ENCODE peak calls at places on chromosome 6, in four cellular contexts. Y, H, B and L are unnamed samples. For H3K36me3 and H3K27me3, the result is how much of the 10 kb centered on the place peaks cover.

GRCh38 chr6:4358414-4359107 is 223.2 kb upstream of the ECI2 start:
- DNase-seq in Y (peak), H (peak), B (peak), L (peak)

GRCh38 chr6:160005861-160006540 is 37.1 kb downstream of the IGF2R start:
- DNase-seq in Y (no peak), H (peak), B (peak), L (no peak)

GRCh38 chr6:156857573-156857972 is 80.4 kb downstream of the ARID1B start:
- DNase-seq in Y (no peak), H (no peak), B (no peak), L (no peak)

GRCh38 chr6:71134929-71135642 is 153.5 kb upstream of the OGFRL1 start:
- DNase-seq in Y (no peak), H (no peak), B (no peak), L (no peak)

GRCh38 chr6:38671885-38672467 is 31.0 kb downstream of the GLO1 start:
- DNase-seq in Y (peak), H (no peak), B (no peak), L (peak)

GRCh38 chr6:166221040-166221439 is 53.4 kb upstream of the TBXT start:
- DNase-seq in Y (no peak), H (no peak), B (no peak), L (no peak)

GRCh38 chr6:26400626-26401025 is 1.4 kb upstream of the BTN3A1 start:
- DNase-seq in Y (no peak), H (no peak), B (no peak), L (no peak)

GRCh38 chr6:129370268-129370916 is 339.6 kb downstream of the ARHGAP18 start:
- DNase-seq in Y (no peak), H (peak), B (no peak), L (no peak)

GRCh38 chr6:167122041-167122826 is 662 bp upstream of the CCR6 start:
- DNase-seq in Y (no peak), H (no peak), B (no peak), L (no peak)

GRCh38 chr6:122712093-122712863 is 67.2 kb upstream of the FABP7 start:
- DNase-seq in Y (no peak), H (no peak), B (no peak), L (no peak)

GRCh38 chr6:44119704-44120262 is 7.5 kb downstream of the MRPL14 start:
- DNase-seq in Y (no peak), H (no peak), B (no peak), L (no peak)

GRCh38 chr6:134216304-134217029 is 101.4 kb downstream of the SGK1 start:
- DNase-seq in Y (no peak), H (no peak), B (no peak), L (no peak)

GRCh38 chr6:32436995-32437836 is 2.5 kb upstream of the HLA-DRA start:
- DNase-seq in Y (no peak), H (no peak), B (no peak), L (no peak)

GRCh38 chr6:111985202-111985731 is 68.6 kb upstream of the CCN6 start:
- DNase-seq in Y (peak), H (no peak), B (peak), L (peak)

GRCh38 chr6:129749749-129750120 is 39.8 kb upstream of the ARHGAP18 start:
- DNase-seq in Y (peak), H (no peak), B (no peak), L (no peak)

GRCh38 chr6:143629104-143630080 is 48.4 kb upstream of the PHACTR2 start:
- DNase-seq in Y (peak), H (no peak), B (no peak), L (no peak)

GRCh38 chr6:111646942-111647341 is 41.3 kb upstream of the TRAF3IP2 start:
- DNase-seq in Y (peak), H (peak), B (no peak), L (no peak)

GRCh38 chr6:162773996-162774395 is 46.2 kb downstream of the PACRG start:
- DNase-seq in Y (no peak), H (no peak), B (no peak), L (no peak)

DNA sequence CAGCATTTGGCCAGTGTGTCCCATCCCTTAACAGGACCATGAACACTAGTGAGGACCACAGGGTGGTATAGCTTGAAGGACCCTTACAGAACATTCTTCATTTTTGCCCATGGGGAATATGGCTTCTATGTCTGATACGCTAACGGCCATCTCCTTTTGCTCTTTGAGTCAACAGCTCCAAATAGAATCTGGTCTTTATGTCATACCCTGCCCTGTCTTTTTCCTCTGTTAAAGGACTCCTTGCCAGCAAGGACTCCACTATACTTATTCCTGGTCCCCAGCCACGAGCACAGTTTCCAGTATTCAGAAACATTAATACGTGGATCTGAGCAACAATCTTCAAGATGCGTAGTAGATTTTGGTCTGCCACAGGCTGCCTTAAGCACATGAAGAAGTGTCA is 22.5 kb downstream of the SERPINB1 start:
- DNase-seq in Y (no peak), H (no peak), B (no peak), L (no peak)
- H3K36me3 ChIP-seq in Y (under half), H (under half), B (under half), L (under half)

GRCh38 chr6:99607416-99608036 is 893 bp downstream of the PRDM13 start:
- DNase-seq in Y (no peak), H (no peak), B (no peak), L (no peak)

GRCh38 chr6:99608059-99608885 is 1.6 kb downstream of the PRDM13 start:
- DNase-seq in Y (no peak), H (no peak), B (no peak), L (no peak)

GRCh38 chr6:99606670-99607415 is at the start of gene PRDM13:
- DNase-seq in Y (no peak), H (no peak), B (no peak), L (no peak)

GRCh38 chr6:99609839-99610489 is 3.3 kb downstream of the PRDM13 start:
- DNase-seq in Y (no peak), H (no peak), B (no peak), L (no peak)

DNA sequence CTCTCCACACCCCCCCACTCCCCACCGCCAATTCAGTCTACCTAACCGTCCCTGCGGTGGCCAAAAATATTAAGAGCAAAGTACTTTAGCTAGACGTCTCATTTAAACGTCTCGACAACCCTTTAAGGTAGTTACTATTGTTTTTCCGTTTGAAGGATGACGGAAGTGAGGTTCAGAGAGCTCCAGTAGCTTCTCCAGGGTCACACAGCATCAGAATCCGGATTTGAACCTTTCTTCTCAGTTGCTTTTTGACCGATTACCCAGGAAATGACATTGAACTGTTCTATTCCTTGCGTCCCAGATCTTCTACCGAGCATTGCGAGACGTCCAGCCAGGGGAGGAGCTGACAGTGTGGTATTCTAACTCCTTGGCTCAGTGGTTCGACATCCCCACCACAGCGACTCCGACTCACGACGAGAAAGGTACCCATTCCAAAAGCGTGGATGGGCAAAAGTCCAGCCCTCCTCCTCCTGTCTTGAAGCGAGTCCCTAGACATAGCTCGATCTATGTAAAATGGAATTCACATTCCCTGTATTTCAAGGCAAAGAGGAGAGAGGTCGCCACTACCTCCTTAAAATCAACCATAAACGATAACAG is 2.4 kb downstream of the PRDM13 start:
- DNase-seq in Y (no peak), H (no peak), B (no peak), L (no peak)
- H3K27me3 ChIP-seq in Y (half or more), H (half or more), B (half or more), L (half or more)

GRCh38 chr6:169096326-169096882 is 157.2 kb downstream of the THBS2 start:
- DNase-seq in Y (no peak), H (no peak), B (no peak), L (no peak)
- TF ChIP-seq CTCF in Y (no peak), H (no peak), B (no peak), L (no peak)

DNA sequence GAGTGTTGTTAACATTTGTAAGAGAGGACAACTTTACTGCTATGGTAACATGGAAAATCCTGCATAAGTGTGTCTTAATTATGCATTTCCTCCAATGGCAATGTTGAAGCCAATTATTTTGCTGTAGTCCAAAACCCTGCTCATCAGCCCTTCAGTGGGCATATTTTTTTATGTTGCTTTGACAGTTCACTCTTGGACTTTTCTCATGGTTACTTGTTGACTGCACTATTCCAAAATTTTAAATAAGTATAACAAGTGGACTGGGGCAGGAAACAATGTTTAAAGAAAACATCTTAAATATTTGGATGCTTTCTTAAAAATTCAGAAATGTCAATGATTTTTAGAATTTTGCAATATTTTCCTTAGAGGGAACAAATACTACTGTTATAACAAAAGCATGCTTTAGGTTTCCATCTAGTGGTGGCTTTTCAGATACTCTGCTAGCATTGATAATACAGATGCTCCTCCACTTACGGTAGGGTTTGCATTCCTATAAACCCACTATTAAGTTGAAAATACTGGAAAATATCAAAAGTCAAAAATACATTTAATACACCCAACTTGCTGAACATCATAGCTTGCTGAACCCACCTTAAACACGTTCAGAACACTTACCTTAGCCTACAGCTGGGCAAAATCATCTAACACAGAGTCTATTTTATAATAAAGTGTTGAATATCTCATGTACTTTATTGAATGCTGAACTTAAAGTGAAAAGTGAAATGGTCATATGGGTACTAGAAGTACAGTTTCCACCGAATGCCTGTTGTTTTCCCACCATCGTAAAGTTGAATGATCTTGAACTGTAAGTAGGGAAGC is 86.4 kb downstream of the ADGRG6 start:
- DNase-seq in Y (no peak), H (no peak), B (no peak), L (no peak)
- H3K36me3 ChIP-seq in Y (under half), H (under half), B (under half), L (under half)

GRCh38 chr6:7725412-7725811 is 487 bp upstream of the BMP6 start:
- DNase-seq in Y (no peak), H (no peak), B (no peak), L (no peak)
- H3K27me3 ChIP-seq in Y (under half), H (half or more), B (under half), L (under half)

GRCh38 chr6:24072038-24072746 is 53.8 kb upstream of the NRSN1 start:
- DNase-seq in Y (no peak), H (no peak), B (no peak), L (no peak)

GRCh38 chr6:24064832-24065231 is 61.2 kb upstream of the NRSN1 start:
- DNase-seq in Y (no peak), H (no peak), B (no peak), L (no peak)

GRCh38 chr6:24064106-24064505 is 61.9 kb upstream of the NRSN1 start:
- DNase-seq in Y (no peak), H (no peak), B (no peak), L (no peak)

GRCh38 chr6:24069546-24069945 is 56.5 kb upstream of the NRSN1 start:
- DNase-seq in Y (no peak), H (no peak), B (no peak), L (no peak)
- TF ChIP-seq CTCF in Y (no peak), H (no peak), B (no peak), L (no peak)

GRCh38 chr6:158161566-158162254 is 6.4 kb downstream of the SERAC1 start:
- DNase-seq in Y (no peak), H (no peak), B (no peak), L (no peak)
- H3K36me3 ChIP-seq in Y (under half), H (under half), B (under half), L (under half)

GRCh38 chr6:41373919-41374617 is 38.7 kb downstream of the NCR2 start:
- DNase-seq in Y (no peak), H (no peak), B (no peak), L (no peak)
- H3K27me3 ChIP-seq in Y (under half), H (half or more), B (under half), L (half or more)

DNA sequence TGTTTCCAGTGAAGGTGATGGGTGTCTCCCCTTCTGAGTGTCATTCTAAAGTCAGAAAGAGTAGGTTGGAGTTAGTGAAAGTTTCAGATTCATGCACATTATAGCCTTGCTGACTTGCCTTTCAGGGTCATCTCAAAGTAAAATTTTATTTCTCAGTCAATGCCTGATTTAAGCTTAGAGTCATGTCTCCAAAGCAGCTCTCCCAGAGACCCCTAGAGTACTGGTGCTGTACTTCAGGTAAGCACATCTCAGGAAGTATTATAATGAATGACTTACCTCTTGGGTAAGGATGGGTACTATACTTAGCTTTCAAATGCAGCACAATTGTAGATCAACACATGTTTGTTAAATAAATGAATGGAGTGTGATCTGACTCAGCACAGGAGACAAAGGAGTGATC is 116.0 kb downstream of the TBX18 start:
- DNase-seq in Y (no peak), H (no peak), B (no peak), L (no peak)
- TF ChIP-seq CTCF in Y (no peak), H (no peak), B (no peak), L (no peak)

GRCh38 chr6:89786970-89787369 is 32.6 kb downstream of the MDN1 start:
- DNase-seq in Y (no peak), H (no peak), B (no peak), L (no peak)
- H3K36me3 ChIP-seq in Y (under half), H (half or more), B (under half), L (under half)